ENCODE peak calls at places on chromosomes 5 and 9, in seven cellular contexts. One of them, this sample, is unnamed.

GRCh38 chr5:35229076-35230042 is 928 bp downstream of the PRLR start:
- DNase-seq in lower lobe of right lung: peak
- DNase-seq in HCT116: no peak
- DNase-seq in aorta: no peak
- DNase-seq in left ventricle myocardium inferior: no peak
- DNase-seq in mammary epithelial cell: peak
- DNase-seq in naive thymus-derived CD4-positive, alpha-beta T cell: no peak
- DNase-seq in this sample: no peak

GRCh38 chr9:136354592-136355085 is 8.9 kb downstream of the DNLZ start:
- DNase-seq in lower lobe of right lung: no peak
- DNase-seq in HCT116: no peak
- DNase-seq in aorta: no peak
- DNase-seq in left ventricle myocardium inferior: peak
- DNase-seq in mammary epithelial cell: peak
- DNase-seq in naive thymus-derived CD4-positive, alpha-beta T cell: no peak
- DNase-seq in this sample: no peak

GRCh38 chr9:1495684-1496083 is 445.5 kb downstream of the DMRT2 start:
- DNase-seq in lower lobe of right lung: no peak
- DNase-seq in HCT116: no peak
- DNase-seq in aorta: no peak
- DNase-seq in left ventricle myocardium inferior: no peak
- DNase-seq in mammary epithelial cell: no peak
- DNase-seq in naive thymus-derived CD4-positive, alpha-beta T cell: no peak
- DNase-seq in this sample: no peak

GRCh38 chr5:55923177-55923872 is 71.4 kb downstream of the IL6ST start:
- DNase-seq in lower lobe of right lung: no peak
- DNase-seq in HCT116: no peak
- DNase-seq in aorta: no peak
- DNase-seq in left ventricle myocardium inferior: peak
- DNase-seq in mammary epithelial cell: no peak
- DNase-seq in naive thymus-derived CD4-positive, alpha-beta T cell: peak
- DNase-seq in this sample: no peak

GRCh38 chr5:72108200-72109050 is 1.1 kb downstream of the MAP1B start:
- DNase-seq in lower lobe of right lung: peak
- DNase-seq in HCT116: no peak
- DNase-seq in aorta: peak
- DNase-seq in left ventricle myocardium inferior: peak
- DNase-seq in mammary epithelial cell: peak
- DNase-seq in naive thymus-derived CD4-positive, alpha-beta T cell: no peak
- DNase-seq in this sample: no peak

GRCh38 chr9:137664676-137665075 is 45.9 kb downstream of the EHMT1 start:
- DNase-seq in lower lobe of right lung: no peak
- DNase-seq in HCT116: no peak
- DNase-seq in aorta: no peak
- DNase-seq in left ventricle myocardium inferior: no peak
- DNase-seq in mammary epithelial cell: no peak
- DNase-seq in naive thymus-derived CD4-positive, alpha-beta T cell: no peak
- DNase-seq in this sample: no peak

GRCh38 chr9:95008151-95008771 is 281.8 kb downstream of the AOPEP start:
- DNase-seq in lower lobe of right lung: peak
- DNase-seq in HCT116: no peak
- DNase-seq in aorta: no peak
- DNase-seq in left ventricle myocardium inferior: no peak
- DNase-seq in mammary epithelial cell: peak
- DNase-seq in naive thymus-derived CD4-positive, alpha-beta T cell: no peak
- DNase-seq in this sample: no peak

GRCh38 chr5:129019401-129019908 is 54.2 kb downstream of the SLC27A6 start:
- DNase-seq in lower lobe of right lung: no peak
- DNase-seq in HCT116: no peak
- DNase-seq in aorta: no peak
- DNase-seq in left ventricle myocardium inferior: no peak
- DNase-seq in mammary epithelial cell: no peak
- DNase-seq in naive thymus-derived CD4-positive, alpha-beta T cell: no peak
- DNase-seq in this sample: no peak

GRCh38 chr9:110835404-110835803 is 166.8 kb downstream of the MUSK start:
- DNase-seq in lower lobe of right lung: no peak
- DNase-seq in HCT116: peak
- DNase-seq in aorta: no peak
- DNase-seq in left ventricle myocardium inferior: no peak
- DNase-seq in mammary epithelial cell: peak
- DNase-seq in naive thymus-derived CD4-positive, alpha-beta T cell: no peak
- DNase-seq in this sample: no peak

DNA sequence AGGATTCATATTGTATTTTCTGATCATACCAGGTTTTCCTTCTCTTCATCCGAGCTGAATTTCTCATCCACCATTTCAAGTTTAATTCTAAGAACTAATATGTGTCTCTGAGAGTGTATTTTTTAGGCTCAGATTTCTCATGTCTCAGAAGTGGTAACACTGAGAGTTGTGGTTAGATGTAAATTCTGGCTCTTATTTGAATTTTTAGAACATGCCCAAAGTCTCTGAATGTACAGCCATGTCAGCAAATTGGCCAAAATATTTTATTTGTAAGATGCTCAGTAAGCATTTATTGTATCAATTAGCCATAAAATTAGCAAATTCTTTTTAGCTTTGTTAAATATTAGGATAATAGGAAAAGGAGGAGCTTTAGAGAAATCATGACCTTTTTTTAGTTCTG is 16.6 kb downstream of the SV2C start:
- DNase-seq in lower lobe of right lung: no peak
- DNase-seq in HCT116: no peak
- DNase-seq in aorta: no peak
- DNase-seq in left ventricle myocardium inferior: no peak
- DNase-seq in mammary epithelial cell: no peak
- DNase-seq in naive thymus-derived CD4-positive, alpha-beta T cell: no peak
- DNase-seq in this sample: no peak
- H3K27ac ChIP-seq in lower lobe of right lung: no peak
- H3K27ac ChIP-seq in HCT116: no peak
- H3K27ac ChIP-seq in aorta: no peak
- H3K27ac ChIP-seq in left ventricle myocardium inferior: no peak
- H3K27ac ChIP-seq in mammary epithelial cell: no peak
- H3K27ac ChIP-seq in naive thymus-derived CD4-positive, alpha-beta T cell: no peak
- H3K27ac ChIP-seq in this sample: no peak

DNA sequence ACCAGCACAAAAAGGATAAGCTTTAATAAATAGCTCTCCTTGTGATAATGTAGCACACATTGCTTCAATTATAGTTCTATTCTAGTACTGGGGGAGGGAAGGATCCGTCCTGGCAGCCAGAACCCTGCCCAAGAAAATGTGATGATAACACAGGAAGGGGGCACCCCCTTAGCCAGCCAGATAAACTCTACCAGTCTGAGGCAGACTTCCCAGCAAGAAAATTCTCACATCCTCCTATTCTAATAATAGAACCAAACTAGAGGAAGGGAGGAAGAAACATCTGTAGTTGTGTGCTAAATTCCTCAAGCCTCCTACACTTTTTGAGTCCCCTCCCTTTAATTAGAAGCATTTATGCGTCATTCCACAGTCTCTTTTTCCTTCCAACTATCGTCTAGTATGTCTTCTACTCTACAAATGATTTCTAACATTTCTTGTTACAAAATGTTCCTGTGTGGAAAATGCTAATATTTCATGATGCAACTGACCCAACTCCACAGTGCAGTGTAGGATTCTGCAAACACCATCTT is 261.0 kb downstream of the SEMA5A start:
- DNase-seq in lower lobe of right lung: no peak
- DNase-seq in HCT116: no peak
- DNase-seq in aorta: peak
- DNase-seq in left ventricle myocardium inferior: no peak
- DNase-seq in mammary epithelial cell: no peak
- DNase-seq in naive thymus-derived CD4-positive, alpha-beta T cell: no peak
- DNase-seq in this sample: no peak
- H3K27ac ChIP-seq in lower lobe of right lung: no peak
- H3K27ac ChIP-seq in HCT116: no peak
- H3K27ac ChIP-seq in aorta: peak
- H3K27ac ChIP-seq in left ventricle myocardium inferior: peak
- H3K27ac ChIP-seq in mammary epithelial cell: no peak
- H3K27ac ChIP-seq in naive thymus-derived CD4-positive, alpha-beta T cell: no peak
- H3K27ac ChIP-seq in this sample: no peak

GRCh38 chr9:129435272-129435671 is 185.6 kb downstream of the C9orf50 start:
- DNase-seq in lower lobe of right lung: no peak
- DNase-seq in HCT116: no peak
- DNase-seq in aorta: no peak
- DNase-seq in left ventricle myocardium inferior: no peak
- DNase-seq in mammary epithelial cell: no peak
- DNase-seq in naive thymus-derived CD4-positive, alpha-beta T cell: no peak
- DNase-seq in this sample: no peak

GRCh38 chr9:129436751-129437625 is 183.9 kb downstream of the C9orf50 start:
- DNase-seq in lower lobe of right lung: peak
- DNase-seq in HCT116: no peak
- DNase-seq in aorta: peak
- DNase-seq in left ventricle myocardium inferior: peak
- DNase-seq in mammary epithelial cell: peak
- DNase-seq in naive thymus-derived CD4-positive, alpha-beta T cell: peak
- DNase-seq in this sample: no peak

GRCh38 chr9:129439242-129439641 is 181.7 kb downstream of the C9orf50 start:
- DNase-seq in lower lobe of right lung: no peak
- DNase-seq in HCT116: no peak
- DNase-seq in aorta: no peak
- DNase-seq in left ventricle myocardium inferior: no peak
- DNase-seq in mammary epithelial cell: no peak
- DNase-seq in naive thymus-derived CD4-positive, alpha-beta T cell: no peak
- DNase-seq in this sample: no peak

GRCh38 chr9:129435996-129436676 is 184.8 kb downstream of the C9orf50 start:
- DNase-seq in lower lobe of right lung: no peak
- DNase-seq in HCT116: no peak
- DNase-seq in aorta: no peak
- DNase-seq in left ventricle myocardium inferior: no peak
- DNase-seq in mammary epithelial cell: no peak
- DNase-seq in naive thymus-derived CD4-positive, alpha-beta T cell: no peak
- DNase-seq in this sample: no peak

GRCh38 chr9:129437626-129438323 is 183.1 kb downstream of the C9orf50 start:
- DNase-seq in lower lobe of right lung: no peak
- DNase-seq in HCT116: no peak
- DNase-seq in aorta: no peak
- DNase-seq in left ventricle myocardium inferior: no peak
- DNase-seq in mammary epithelial cell: no peak
- DNase-seq in naive thymus-derived CD4-positive, alpha-beta T cell: no peak
- DNase-seq in this sample: no peak
- H3K27ac ChIP-seq in lower lobe of right lung: peak
- H3K27ac ChIP-seq in HCT116: no peak
- H3K27ac ChIP-seq in aorta: no peak
- H3K27ac ChIP-seq in left ventricle myocardium inferior: peak
- H3K27ac ChIP-seq in mammary epithelial cell: no peak
- H3K27ac ChIP-seq in naive thymus-derived CD4-positive, alpha-beta T cell: no peak
- H3K27ac ChIP-seq in this sample: no peak

DNA sequence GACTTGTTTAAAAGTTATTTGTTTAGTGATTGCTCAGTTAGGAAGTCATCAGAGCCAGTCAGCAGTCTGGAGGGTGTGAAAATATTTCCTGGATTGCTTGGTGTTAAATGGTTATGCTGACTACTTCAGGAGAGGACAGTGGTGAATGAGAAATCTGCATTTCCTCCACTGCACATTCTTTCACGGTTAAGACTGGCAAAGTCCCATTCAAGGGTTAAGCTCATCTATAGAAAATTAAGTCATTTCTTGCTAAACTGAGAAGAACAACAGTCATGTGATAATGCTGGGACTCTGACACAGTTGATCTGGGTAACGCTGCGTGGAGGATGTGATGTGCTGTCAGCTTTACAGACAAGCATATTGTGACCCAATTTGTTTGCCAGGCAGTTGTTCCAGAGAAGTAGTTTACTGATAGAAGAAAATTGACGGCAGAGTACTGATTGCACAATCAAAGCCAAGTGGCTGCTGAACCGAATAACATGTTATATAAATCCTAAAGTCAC is 80.4 kb downstream of the GRAMD2B start:
- DNase-seq in lower lobe of right lung: no peak
- DNase-seq in HCT116: no peak
- DNase-seq in aorta: peak
- DNase-seq in left ventricle myocardium inferior: no peak
- DNase-seq in mammary epithelial cell: no peak
- DNase-seq in naive thymus-derived CD4-positive, alpha-beta T cell: peak
- DNase-seq in this sample: no peak
- H3K27ac ChIP-seq in lower lobe of right lung: peak
- H3K27ac ChIP-seq in HCT116: no peak
- H3K27ac ChIP-seq in aorta: no peak
- H3K27ac ChIP-seq in left ventricle myocardium inferior: peak
- H3K27ac ChIP-seq in mammary epithelial cell: no peak
- H3K27ac ChIP-seq in naive thymus-derived CD4-positive, alpha-beta T cell: no peak
- H3K27ac ChIP-seq in this sample: peak

GRCh38 chr5:32850792-32851191 is 139.7 kb downstream of the NPR3 start:
- DNase-seq in lower lobe of right lung: no peak
- DNase-seq in HCT116: no peak
- DNase-seq in aorta: no peak
- DNase-seq in left ventricle myocardium inferior: no peak
- DNase-seq in mammary epithelial cell: no peak
- DNase-seq in naive thymus-derived CD4-positive, alpha-beta T cell: no peak
- DNase-seq in this sample: no peak

GRCh38 chr5:32851774-32852173 is 140.7 kb downstream of the NPR3 start:
- DNase-seq in lower lobe of right lung: no peak
- DNase-seq in HCT116: no peak
- DNase-seq in aorta: no peak
- DNase-seq in left ventricle myocardium inferior: no peak
- DNase-seq in mammary epithelial cell: no peak
- DNase-seq in naive thymus-derived CD4-positive, alpha-beta T cell: no peak
- DNase-seq in this sample: peak

GRCh38 chr5:32854473-32854872 is 143.4 kb downstream of the NPR3 start:
- DNase-seq in lower lobe of right lung: no peak
- DNase-seq in HCT116: no peak
- DNase-seq in aorta: no peak
- DNase-seq in left ventricle myocardium inferior: no peak
- DNase-seq in mammary epithelial cell: no peak
- DNase-seq in naive thymus-derived CD4-positive, alpha-beta T cell: no peak
- DNase-seq in this sample: no peak

GRCh38 chr5:32848681-32849080 is 137.6 kb downstream of the NPR3 start:
- DNase-seq in lower lobe of right lung: no peak
- DNase-seq in HCT116: no peak
- DNase-seq in aorta: no peak
- DNase-seq in left ventricle myocardium inferior: no peak
- DNase-seq in mammary epithelial cell: no peak
- DNase-seq in naive thymus-derived CD4-positive, alpha-beta T cell: no peak
- DNase-seq in this sample: no peak

DNA sequence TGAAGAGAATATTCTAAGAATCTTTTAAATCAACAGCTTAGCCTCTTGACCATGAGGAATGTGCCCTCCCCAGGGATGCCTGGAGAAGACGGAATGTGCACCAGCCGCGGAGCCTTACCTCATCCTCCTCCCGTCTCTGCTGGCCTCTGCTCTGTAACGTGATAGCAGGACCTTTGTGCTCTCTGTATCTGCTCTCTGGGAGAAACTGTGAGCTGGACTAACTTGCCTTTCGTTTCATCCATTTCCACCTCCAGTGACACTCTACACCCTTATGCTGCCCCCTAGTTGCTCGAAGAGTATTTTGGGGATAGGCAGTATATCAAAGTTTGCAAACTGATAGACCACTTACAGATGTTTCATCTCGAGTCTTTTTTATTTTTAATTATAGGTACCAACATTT is 141.4 kb downstream of the NPR3 start:
- DNase-seq in lower lobe of right lung: peak
- DNase-seq in HCT116: no peak
- DNase-seq in aorta: peak
- DNase-seq in left ventricle myocardium inferior: peak
- DNase-seq in mammary epithelial cell: no peak
- DNase-seq in naive thymus-derived CD4-positive, alpha-beta T cell: no peak
- DNase-seq in this sample: no peak
- H3K27ac ChIP-seq in lower lobe of right lung: no peak
- H3K27ac ChIP-seq in HCT116: no peak
- H3K27ac ChIP-seq in aorta: no peak
- H3K27ac ChIP-seq in left ventricle myocardium inferior: no peak
- H3K27ac ChIP-seq in mammary epithelial cell: no peak
- H3K27ac ChIP-seq in naive thymus-derived CD4-positive, alpha-beta T cell: no peak
- H3K27ac ChIP-seq in this sample: no peak